ENCODE peak calls at places on chromosomes 3 and 15, in five cellular contexts. N, Q, Y, W and B are unnamed samples.

GRCh38 chr3:51588724-51589123 is 50.2 kb downstream of the RAD54L2 start:
- DNase-seq in Y (no peak), N (no peak), W (no peak), Q (no peak), B (no peak)

GRCh38 chr3:23915537-23916108 is 1.2 kb downstream of the NKIRAS1 start:
- DNase-seq in Y (no peak), N (no peak), W (no peak), Q (no peak), B (no peak)

GRCh38 chr3:188404701-188405100 is 250.7 kb downstream of the LPP start:
- DNase-seq in Q (no peak), W (no peak), Y (no peak), N (no peak), B (no peak)

GRCh38 chr3:106198828-106199194 is 330.0 kb upstream of the CBLB start:
- DNase-seq in Y (no peak), N (no peak), W (no peak), Q (no peak), B (no peak)

GRCh38 chr15:40256642-40257235 is 17.9 kb downstream of the PAK6 start:
- DNase-seq in Y (no peak), N (no peak), Q (peak), W (no peak), B (no peak)

GRCh38 chr15:77863491-77864105 is 213.9 kb downstream of the TBC1D2B start:
- DNase-seq in Q (no peak), Y (no peak), W (peak), N (no peak), B (no peak)

GRCh38 chr3:39138804-39139415 is 14.5 kb downstream of the CSRNP1 start:
- DNase-seq in N (no peak), W (no peak), Y (peak), Q (no peak), B (peak)

GRCh38 chr3:183883291-183884096 is 1.2 kb downstream of the PARL start:
- DNase-seq in Y (no peak), W (no peak), N (no peak), Q (no peak), B (no peak)

GRCh38 chr3:127068111-127068810 is 85.3 kb downstream of the PLXNA1 start:
- DNase-seq in Q (no peak), Y (peak), N (no peak), W (no peak), B (no peak)

GRCh38 chr15:59991919-59992318 is 12.2 kb upstream of the FOXB1 start:
- DNase-seq in Q (no peak), Y (no peak), W (no peak), N (no peak), B (no peak)

GRCh38 chr3:194034556-194035336 is 101.2 kb upstream of the HES1 start:
- DNase-seq in Y (no peak), Q (no peak), W (no peak), N (no peak), B (peak)

GRCh38 chr3:104556372-104557078 is 810.2 kb upstream of the ALCAM start:
- DNase-seq in W (no peak), N (no peak), Q (no peak), Y (no peak), B (no peak)

GRCh38 chr15:60627544-60627943 is 148.6 kb upstream of the ICE2 start:
- DNase-seq in W (no peak), Y (no peak), N (no peak), Q (no peak), B (no peak)

GRCh38 chr15:28944286-28944685 is 58.5 kb downstream of the APBA2 start:
- DNase-seq in N (no peak), W (no peak), Q (no peak), Y (peak), B (no peak)

GRCh38 chr3:108806316-108806715 is 16.3 kb upstream of the TRAT1 start:
- DNase-seq in N (no peak), Q (no peak), Y (no peak), W (no peak), B (no peak)

GRCh38 chr3:49512791-49513355 is 41.4 kb upstream of the BSN start:
- DNase-seq in Q (no peak), Y (no peak), W (no peak), N (no peak), B (no peak)

GRCh38 chr3:29475305-29475825 is 194.5 kb downstream of the RBMS3 start:
- DNase-seq in Q (no peak), Y (no peak), W (no peak), N (no peak), B (no peak)

GRCh38 chr3:99896482-99896881 is 78.8 kb downstream of the CMSS1 start:
- DNase-seq in Q (no peak), N (no peak), Y (no peak), W (no peak), B (no peak)

GRCh38 chr3:64880926-64881325 is 193.1 kb upstream of the ADAMTS9 start:
- DNase-seq in W (no peak), N (no peak), Q (no peak), Y (no peak), B (no peak)

GRCh38 chr3:65604863-65605526 is 433.7 kb downstream of the MAGI1 start:
- DNase-seq in W (no peak), Y (no peak), Q (no peak), N (no peak), B (no peak)

GRCh38 chr15:94252223-94252766 is 20.9 kb downstream of the MCTP2 start:
- DNase-seq in N (no peak), Q (no peak), Y (no peak), W (no peak), B (no peak)

GRCh38 chr3:5646030-5646368 is 458.5 kb downstream of the EDEM1 start:
- DNase-seq in Q (no peak), N (no peak), W (no peak), Y (no peak), B (no peak)

GRCh38 chr3:128487813-128488635 is 5.0 kb downstream of the GATA2 start:
- DNase-seq in N (peak), Q (peak), Y (peak), W (peak), B (peak)

GRCh38 chr3:115922681-115923347 is 299.5 kb downstream of the GAP43 start:
- DNase-seq in N (peak), Q (no peak), W (no peak), Y (no peak), B (no peak)

GRCh38 chr3:123642182-123642956 is 57.5 kb upstream of the HACD2 start:
- DNase-seq in N (peak), Y (peak), Q (peak), W (no peak), B (peak)

GRCh38 chr3:112333002-112333385 is at the start of gene CD200:
- DNase-seq in W (no peak), Y (peak), N (no peak), Q (peak), B (peak)
- TF ChIP-seq POLR2A in W (no peak), Y (peak), N (no peak), Q (peak), B (peak)

GRCh38 chr3:179301645-179302044 is 21.2 kb upstream of the ZNF639 start:
- DNase-seq in N (no peak), Q (no peak), W (no peak), Y (no peak), B (no peak)
- TF ChIP-seq EP300 in N (no peak), Q (no peak), W (no peak), Y (no peak), B (no peak)

GRCh38 chr3:160434071-160434470 is 15.5 kb downstream of the TRIM59 start:
- DNase-seq in Q (no peak), W (no peak), Y (no peak), N (no peak), B (no peak)

GRCh38 chr3:160435747-160436146 is 13.8 kb downstream of the TRIM59 start:
- DNase-seq in W (no peak), N (no peak), Y (no peak), Q (no peak), B (no peak)

GRCh38 chr3:160440687-160441086 is 8.9 kb downstream of the TRIM59 start:
- DNase-seq in Q (no peak), W (no peak), N (no peak), Y (no peak), B (no peak)

GRCh38 chr3:160435095-160435494 is 14.5 kb downstream of the TRIM59 start:
- DNase-seq in W (no peak), Y (no peak), N (no peak), Q (no peak), B (no peak)

DNA sequence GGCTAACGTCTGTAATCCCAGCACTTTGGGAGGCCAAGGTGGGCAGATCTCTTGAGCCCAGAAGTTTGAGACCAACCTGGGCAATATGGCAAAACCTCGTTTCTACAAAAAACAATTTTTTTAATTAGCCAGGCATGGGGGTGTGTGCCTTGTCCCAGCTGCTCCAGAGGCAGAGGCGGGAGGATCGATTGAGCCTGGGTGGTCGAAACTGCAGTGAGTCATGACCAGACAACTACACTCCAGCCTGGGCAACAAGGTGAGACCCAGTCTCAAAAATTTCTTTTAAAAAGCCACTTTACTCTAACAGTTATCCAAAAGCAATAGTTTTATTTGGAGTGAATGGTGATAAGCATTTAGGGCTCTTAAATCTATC is 12.5 kb downstream of the TRIM59 start:
- DNase-seq in W (no peak), Y (no peak), N (no peak), Q (no peak), B (no peak)
- TF ChIP-seq POLR2A in W (no peak), Y (no peak), N (no peak), Q (no peak), B (no peak)

DNA sequence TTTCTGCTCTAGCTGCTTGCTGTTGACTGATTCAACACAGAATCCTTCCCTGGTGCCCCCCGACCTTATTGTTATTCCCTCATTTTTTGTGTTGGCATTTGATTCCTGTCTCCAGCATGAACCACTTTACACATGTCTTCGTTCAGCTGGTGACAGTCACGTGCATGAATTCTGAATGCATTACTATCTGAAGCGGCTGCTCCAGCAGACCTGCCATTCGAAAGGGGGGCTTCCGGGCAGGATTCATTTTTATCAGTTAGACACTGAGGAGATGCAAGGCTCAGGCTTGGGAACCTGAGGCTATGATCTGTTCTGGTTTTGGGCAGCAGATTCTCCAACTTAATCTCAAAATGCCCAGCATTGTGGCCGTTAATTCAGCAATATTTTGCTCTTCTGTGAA is 336.2 kb downstream of the EPHB1 start:
- DNase-seq in Y (no peak), N (no peak), Q (no peak), W (no peak), B (no peak)
- TF ChIP-seq EP300 in Y (no peak), N (no peak), Q (no peak), W (no peak), B (no peak)

DNA sequence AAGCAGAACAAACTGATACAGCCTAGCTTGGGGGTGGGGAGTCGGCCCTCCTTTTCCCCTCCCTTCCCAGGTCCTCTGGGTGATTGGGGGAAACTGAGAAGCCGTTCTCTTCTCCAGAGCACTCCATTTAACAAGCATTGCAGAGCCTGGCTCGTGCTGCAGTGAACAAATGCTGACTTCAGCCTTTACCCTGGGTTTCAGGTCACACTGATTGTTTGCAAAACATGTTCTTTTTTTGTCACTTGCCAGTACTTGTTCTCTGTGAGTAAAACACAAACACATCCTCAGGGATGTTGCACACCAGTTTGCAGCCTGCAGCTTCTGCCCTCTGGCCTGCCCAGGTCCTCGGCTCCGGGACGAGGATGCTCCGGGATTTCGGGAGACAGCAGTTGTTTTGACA is 132.8 kb downstream of the PGPEP1L start:
- DNase-seq in W (no peak), Q (peak), N (no peak), Y (no peak), B (no peak)
- TF ChIP-seq POLR2A in W (no peak), Q (no peak), N (no peak), Y (no peak), B (no peak)

DNA sequence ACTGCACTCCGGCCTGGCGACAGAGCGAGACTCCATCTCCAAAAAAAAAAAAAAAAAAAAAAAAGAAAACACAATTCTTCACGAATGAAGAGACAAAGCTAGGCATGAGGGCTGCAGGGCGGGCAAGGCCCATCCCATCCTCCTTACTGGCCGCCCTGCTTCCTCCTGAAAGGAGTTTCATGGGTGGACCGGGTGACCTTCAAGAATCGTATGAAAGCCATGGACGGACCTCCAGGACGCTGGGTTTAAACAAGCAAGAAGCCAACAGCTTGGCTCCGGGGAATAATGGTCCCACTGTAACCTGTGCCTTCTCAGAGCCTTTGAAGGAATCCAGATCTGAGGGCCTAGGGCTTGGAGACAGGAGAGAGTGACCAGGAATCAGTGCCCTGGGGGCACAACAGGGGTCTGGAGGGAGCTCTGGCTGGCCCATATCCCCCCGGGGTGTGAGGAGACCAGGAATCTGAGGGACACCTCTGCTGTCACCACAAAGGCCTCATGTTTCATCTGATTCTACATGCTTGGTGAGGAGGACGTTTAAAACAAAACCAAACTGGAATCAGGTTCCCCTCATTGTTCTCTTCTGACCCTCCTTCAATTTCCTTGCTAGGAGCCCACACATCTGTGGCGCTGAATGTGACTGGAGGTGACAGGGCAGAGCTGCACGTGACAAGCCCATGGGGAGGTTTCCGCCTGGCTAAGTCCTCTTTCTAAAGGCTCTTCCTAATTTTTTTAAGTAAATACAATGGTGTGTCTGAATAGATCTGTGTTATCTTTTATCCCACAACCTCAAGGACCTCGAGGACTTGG is 46.1 kb downstream of the WHAMM start:
- DNase-seq in Y (no peak), Q (no peak), N (no peak), W (peak), B (no peak)
- TF ChIP-seq EP300 in Y (no peak), Q (no peak), N (no peak), W (no peak), B (no peak)